ENCODE peak calls at places on chromosomes 16 and 17, in six cellular contexts. C is tibial nerve, U is IMR-90, Q is body of pancreas, G is heart left ventricle, K is fibroblast of lung. H is an unnamed sample.

GRCh38 chr16:89563639-89564392 is 3.3 kb downstream of the RPL13 start:
- DNase-seq in C (no peak), U (no peak), Q (no peak), G (no peak), K (no peak), H (peak; percentile 66)

GRCh38 chr17:63193827-63194226 is 227.8 kb downstream of the TANC2 start:
- DNase-seq in C (no peak), U (no peak), Q (no peak), G (no peak), K (no peak), H (no peak)

GRCh38 chr16:28292731-28293588 is 635 bp downstream of the SBK1 start:
- DNase-seq in C (no peak), U (no peak), Q (peak; percentile 63), G (no peak), K (no peak), H (no peak)

GRCh38 chr17:15966183-15966878 is 21.4 kb downstream of the ADORA2B start:
- DNase-seq in C (no peak), U (peak; percentile 35), Q (peak; percentile 66), G (no peak), K (peak; percentile 22), H (no peak)

GRCh38 chr17:59863607-59864006 is 29.1 kb downstream of the TUBD1 start:
- DNase-seq in C (no peak), U (no peak), Q (no peak), G (no peak), K (no peak), H (no peak)

GRCh38 chr16:71600822-71601221 is 23.9 kb upstream of the TAT start:
- DNase-seq in C (no peak), U (no peak), Q (no peak), G (no peak), K (no peak), H (no peak)

GRCh38 chr17:9467518-9467917 is 108.1 kb downstream of the STX8 start:
- DNase-seq in C (no peak), U (no peak), Q (peak; percentile 33), G (no peak), K (no peak), H (no peak)

GRCh38 chr17:5892897-5893656 is 177.1 kb upstream of the WSCD1 start:
- DNase-seq in C (no peak), U (no peak), Q (no peak), G (no peak), K (no peak), H (no peak)

GRCh38 chr16:83298541-83298940 is 509.2 kb upstream of the HSBP1 start:
- DNase-seq in C (no peak), U (no peak), Q (no peak), G (no peak), K (no peak), H (no peak)

GRCh38 chr16:10976663-10977062 is 32.3 kb downstream of the CLEC16A start:
- DNase-seq in C (no peak), U (no peak), Q (no peak), G (no peak), K (no peak), H (no peak)

GRCh38 chr17:60372790-60373483 is 19.0 kb downstream of the USP32 start:
- DNase-seq in C (no peak), U (peak; percentile 87), Q (no peak), G (no peak), K (peak; percentile 65), H (no peak)

GRCh38 chr17:2075336-2076056 is 20.6 kb downstream of the HIC1 start:
- DNase-seq in C (no peak), U (peak; percentile 62), Q (no peak), G (peak; percentile 71), K (peak; percentile 69), H (no peak)

GRCh38 chr16:51393381-51394005 is 242.4 kb upstream of the SALL1 start:
- DNase-seq in C (no peak), U (peak; percentile 51), Q (no peak), G (no peak), K (peak; percentile 21), H (no peak)

GRCh38 chr17:80113033-80113484 is 11.7 kb downstream of the GAA start:
- DNase-seq in C (no peak), U (no peak), Q (no peak), G (no peak), K (no peak), H (no peak)

GRCh38 chr16:68275611-68276191 is 11.4 kb downstream of the SLC7A6 start:
- DNase-seq in C (no peak), U (no peak), Q (no peak), G (no peak), K (no peak), H (peak; percentile 91)

GRCh38 chr16:85136705-85137322 is 24.5 kb upstream of the CIBAR2 start:
- DNase-seq in C (peak; percentile 42), U (no peak), Q (peak; percentile 43), G (peak; percentile 61), K (peak; percentile 67), H (peak; percentile 57)

GRCh38 chr17:40524243-40524965 is 23.0 kb upstream of the TNS4 start:
- DNase-seq in C (no peak), U (no peak), Q (no peak), G (no peak), K (no peak), H (no peak)
- H3K4me1 ChIP-seq in C (no peaks in the 10 kb centered on the region), U (peaks cover 17% of the 10 kb centered on the region), Q (no peaks in the 10 kb centered on the region), G (no peaks in the 10 kb centered on the region), K (peaks cover 10% of the 10 kb centered on the region), H (no peaks in the 10 kb centered on the region)

DNA sequence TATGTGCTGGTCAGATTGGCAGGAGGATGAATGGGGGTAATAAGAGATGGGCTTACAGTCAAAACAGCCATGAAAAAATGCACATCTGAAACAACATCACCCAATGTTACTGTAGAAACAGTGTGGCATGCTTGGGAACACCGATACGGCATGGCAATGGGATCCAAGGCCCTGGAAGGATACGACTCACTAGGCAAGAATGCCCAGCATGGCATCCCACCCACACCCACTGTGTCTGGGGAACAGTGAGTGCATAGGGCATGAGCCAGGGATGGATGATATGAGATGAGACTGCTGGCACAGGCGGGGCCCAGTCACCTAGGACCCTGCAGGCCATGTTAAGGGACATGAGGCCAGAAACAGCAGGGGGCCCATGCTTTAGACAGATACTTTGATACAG is 11.5 kb downstream of the TRIM25 start:
- DNase-seq in C (no peak), U (peak; percentile 34), Q (no peak), G (no peak), K (no peak), H (no peak)
- H3K36me3 ChIP-seq in C (peaks cover 100% of the 10 kb centered on the region), U (peaks cover 66% of the 10 kb centered on the region), Q (peaks cover 31% of the 10 kb centered on the region), G (peaks cover 100% of the 10 kb centered on the region), K (peaks cover 31% of the 10 kb centered on the region), H (peaks cover 38% of the 10 kb centered on the region)

GRCh38 chr16:57530104-57530522 is 6.3 kb downstream of the CCDC102A start:
- DNase-seq in C (no peak), U (peak; percentile 76), Q (no peak), G (no peak), K (peak; percentile 58), H (no peak)
- H3K4me1 ChIP-seq in C (no peaks in the 10 kb centered on the region), U (peaks cover 21% of the 10 kb centered on the region), Q (peaks cover 10% of the 10 kb centered on the region), G (peaks cover 24% of the 10 kb centered on the region), K (peaks cover 7% of the 10 kb centered on the region), H (peaks cover 54% of the 10 kb centered on the region)

DNA sequence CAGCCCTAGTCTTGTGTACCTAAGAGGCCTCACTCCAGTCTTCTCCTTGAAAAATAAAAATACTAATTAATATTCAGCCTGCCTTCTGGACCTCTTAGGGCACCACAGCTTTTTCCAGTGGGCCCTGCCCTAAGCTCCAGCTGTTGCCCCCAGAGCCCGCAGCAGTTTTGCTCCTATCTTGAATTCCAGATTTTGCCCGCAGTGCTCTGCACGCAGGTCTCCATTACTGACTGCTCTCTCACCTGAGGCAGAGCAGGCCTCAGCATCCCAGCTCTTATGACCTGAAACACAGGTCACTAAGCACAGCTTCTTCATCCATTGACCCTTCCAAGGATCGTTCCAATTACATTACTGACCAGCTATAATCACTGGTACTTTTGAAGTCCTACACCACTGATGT is 28.4 kb upstream of the NAGLU start:
- DNase-seq in C (no peak), U (no peak), Q (no peak), G (no peak), K (no peak), H (no peak)
- H3K36me3 ChIP-seq in C (peaks cover 80% of the 10 kb centered on the region), U (peaks cover 27% of the 10 kb centered on the region), Q (peaks cover 7% of the 10 kb centered on the region), G (peaks cover 85% of the 10 kb centered on the region), K (peaks cover 6% of the 10 kb centered on the region), H (peaks cover 4% of the 10 kb centered on the region)

DNA sequence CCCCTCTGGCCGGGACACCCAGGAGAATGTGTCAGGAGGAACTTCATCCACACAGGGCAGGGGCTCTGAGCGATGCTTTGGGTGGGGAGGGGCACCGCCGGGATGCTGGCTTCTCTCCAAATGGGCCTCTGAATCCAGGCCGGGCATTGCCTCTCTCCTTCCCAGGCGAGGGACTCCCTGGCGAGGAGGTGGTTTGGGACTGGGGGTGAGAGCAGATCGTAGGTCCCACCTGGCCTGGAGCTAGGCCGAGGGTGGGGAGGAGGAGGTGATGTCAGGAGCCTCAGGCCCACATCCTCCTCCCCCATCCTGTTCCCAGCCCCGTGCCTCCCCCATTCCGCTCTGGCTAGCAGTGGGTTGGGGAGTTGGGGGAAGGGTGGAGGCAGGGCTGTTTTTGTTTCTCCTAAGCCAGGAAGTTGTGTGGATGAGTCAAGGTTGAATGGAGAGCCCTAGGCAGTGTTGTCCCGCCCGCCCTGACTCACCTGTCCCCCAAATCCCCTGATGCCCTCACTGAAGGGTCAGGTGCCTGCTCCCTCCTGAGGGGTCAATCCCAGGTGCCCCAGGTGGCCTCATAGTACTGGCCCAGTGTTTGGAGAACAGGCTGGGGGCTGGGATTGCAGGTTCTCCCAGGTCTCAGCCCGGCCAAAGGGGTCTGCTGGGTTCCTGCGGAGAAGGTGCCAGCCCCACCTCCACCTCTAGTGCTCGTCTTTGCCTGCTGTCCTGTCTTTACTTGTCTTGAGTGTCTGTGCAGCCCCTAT is 2.8 kb downstream of the GRB7 start:
- DNase-seq in C (no peak), U (peak; percentile 45), Q (peak; percentile 41), G (no peak), K (peak; percentile 11), H (no peak)
- H3K4me1 ChIP-seq in C (no peaks in the 10 kb centered on the region), U (peaks cover 16% of the 10 kb centered on the region), Q (peaks cover 45% of the 10 kb centered on the region), G (peaks cover 4% of the 10 kb centered on the region), K (peaks cover 8% of the 10 kb centered on the region), H (peaks cover 18% of the 10 kb centered on the region)

H was measured in Karpas-422.